ENCODE peak calls at places on chromosome 22, in seven cellular contexts. X is T-cell; Q is stimulated activated CD8-positive, alpha-beta memory T cell treated with anti-CD3 and anti-CD28 coated beads, Interleukin-2, amount 100 ng/mL, for 1 hour; N is cardiac fibroblast; H is stimulated activated CD4-positive, alpha-beta T cell treated with anti-CD3 and anti-CD28 coated beads, Interleukin-12 subunit alpha, Interleukin-12 subunit beta, amount 100 ng/mL, for 24 hours; K is hippocampal formation; I is Peyer's patch. Z is an unnamed sample.

GRCh38 chr22:36369922-36370781 is 17.6 kb downstream of the MYH9 start:
- DNase-seq in X (no peak), Q (no peak), N (peak; percentile 74), H (no peak), K (no peak), I (no peak), Z (no peak)

GRCh38 chr22:44181033-44181911 is 547 bp downstream of the PARVG start:
- DNase-seq in X (peak; percentile 67), Q (peak; percentile 44), N (no peak), H (peak; percentile 45), K (peak; percentile 14), I (peak; percentile 75), Z (peak; percentile 27)

GRCh38 chr22:29951675-29952413 is 68.9 kb downstream of the MTMR3 start:
- DNase-seq in X (no peak), Q (no peak), N (no peak), H (no peak), K (no peak), I (no peak), Z (no peak)

GRCh38 chr22:20267441-20268288 is 453 bp downstream of the RTN4R start:
- DNase-seq in X (no peak), Q (no peak), N (no peak), H (no peak), K (no peak), I (no peak), Z (no peak)

GRCh38 chr22:20180245-20180630 is 29.4 kb upstream of the CCDC188 start:
- DNase-seq in X (no peak), Q (no peak), N (no peak), H (no peak), K (no peak), I (no peak), Z (no peak)

GRCh38 chr22:17972385-17973181 is 51.8 kb downstream of the MICAL3 start:
- DNase-seq in X (no peak), Q (no peak), N (peak; percentile 80), H (no peak), K (no peak), I (no peak), Z (no peak)

GRCh38 chr22:11066458-11067285 is 4461.3 kb upstream of the OR11H1 start:
- DNase-seq in X (no peak), Q (no peak), N (no peak), H (no peak), K (no peak), I (no peak), Z (no peak)

GRCh38 chr22:21948824-21949568 is 3.7 kb downstream of the PPM1F start:
- DNase-seq in X (no peak), Q (no peak), N (no peak), H (no peak), K (no peak), I (no peak), Z (no peak)

GRCh38 chr22:26756675-26757293 is 99.4 kb downstream of the MIAT start:
- DNase-seq in X (peak; percentile 30), Q (no peak), N (peak; percentile 57), H (peak; percentile 26), K (peak; percentile 53), I (no peak), Z (peak; percentile 33)

GRCh38 chr22:47219789-47220188 is 457.3 kb downstream of the TBC1D22A start:
- DNase-seq in X (no peak), Q (no peak), N (no peak), H (no peak), K (no peak), I (no peak), Z (no peak)

GRCh38 chr22:20002661-20003060 is 14.0 kb downstream of the ARVCF start:
- DNase-seq in X (no peak), Q (no peak), N (no peak), H (no peak), K (no peak), I (no peak), Z (no peak)

GRCh38 chr22:16922076-16922475 is 85.9 kb downstream of the GAB4 start:
- DNase-seq in X (no peak), Q (no peak), N (no peak), H (no peak), K (no peak), I (no peak), Z (no peak)

GRCh38 chr22:24975813-24976341 is 23.4 kb downstream of the KIAA1671 start:
- DNase-seq in X (no peak), Q (no peak), N (peak; percentile 39), H (no peak), K (no peak), I (no peak), Z (no peak)

GRCh38 chr22:22945195-22945594 is 57.6 kb downstream of the IGLL5 start:
- DNase-seq in X (peak; percentile 13), Q (no peak), N (no peak), H (no peak), K (no peak), I (peak; percentile 14), Z (no peak)

GRCh38 chr22:38953091-38953490 is 4.3 kb upstream of the APOBEC3A start:
- DNase-seq in X (no peak), Q (no peak), N (no peak), H (no peak), K (no peak), I (no peak), Z (no peak)

GRCh38 chr22:46907578-46908215 is 145.2 kb downstream of the TBC1D22A start:
- DNase-seq in X (no peak), Q (no peak), N (no peak), H (no peak), K (no peak), I (peak; percentile 10), Z (no peak)

GRCh38 chr22:47110817-47111443 is 348.5 kb downstream of the TBC1D22A start:
- DNase-seq in X (no peak), Q (no peak), N (peak; percentile 50), H (no peak), K (no peak), I (no peak), Z (no peak)

GRCh38 chr22:27199354-27199753 is 542.0 kb downstream of the MIAT start:
- DNase-seq in X (no peak), Q (no peak), N (no peak), H (no peak), K (no peak), I (no peak), Z (no peak)

GRCh38 chr22:25833676-25834075 is 91.7 kb downstream of the MYO18B start:
- DNase-seq in X (no peak), Q (no peak), N (no peak), H (no peak), K (no peak), I (no peak), Z (no peak)

GRCh38 chr22:39932918-39933649 is 27.1 kb upstream of the TMA7B start:
- DNase-seq in X (peak; percentile 41), Q (no peak), N (peak; percentile 39), H (no peak), K (no peak), I (peak; percentile 44), Z (peak; percentile 38)

GRCh38 chr22:38257170-38257569 is 15.6 kb downstream of the TMEM184B start:
- DNase-seq in X (no peak), Q (no peak), N (peak; percentile 85), H (no peak), K (no peak), I (no peak), Z (no peak)

GRCh38 chr22:35913925-35914324 is 114.7 kb downstream of the RBFOX2 start:
- DNase-seq in X (no peak), Q (no peak), N (no peak), H (no peak), K (no peak), I (no peak), Z (no peak)

GRCh38 chr22:19126309-19126666 is 4.1 kb upstream of the DGCR2 start:
- DNase-seq in X (no peak), Q (no peak), N (no peak), H (no peak), K (no peak), I (no peak), Z (no peak)

GRCh38 chr22:24843048-24843447 is 37.0 kb downstream of the SGSM1 start:
- DNase-seq in X (no peak), Q (no peak), N (no peak), H (no peak), K (no peak), I (no peak), Z (no peak)

GRCh38 chr22:17562906-17563870 is at the start of gene SLC25A18:
- DNase-seq in X (no peak), Q (no peak), N (peak; percentile 69), H (no peak), K (peak; percentile 62), I (no peak), Z (no peak)

GRCh38 chr22:45585946-45586540 is 83.4 kb downstream of the FBLN1 start:
- DNase-seq in X (no peak), Q (no peak), N (no peak), H (no peak), K (no peak), I (no peak), Z (no peak)

GRCh38 chr22:42745118-42745517 is 24.4 kb upstream of the A4GALT start:
- DNase-seq in X (no peak), Q (no peak), N (peak; percentile 42), H (no peak), K (no peak), I (no peak), Z (no peak)

GRCh38 chr22:23180893-23181762 is 819 bp downstream of the BCR start:
- DNase-seq in X (no peak), Q (no peak), N (no peak), H (no peak), K (no peak), I (peak; percentile 30), Z (peak; percentile 42)

GRCh38 chr22:30665786-30666185 is 1.9 kb downstream of the DUSP18 start:
- DNase-seq in X (no peak), Q (no peak), N (no peak), H (no peak), K (no peak), I (no peak), Z (no peak)

GRCh38 chr22:39994046-39994565 is 648 bp upstream of the FAM83F start:
- DNase-seq in X (peak; percentile 87), Q (no peak), N (no peak), H (peak; percentile 15), K (no peak), I (no peak), Z (no peak)